ENCODE peak calls at places on chromosome 21, in seven cellular contexts. H is OCI-LY7, P is MM.1S, M is fibroblast of lung, C is GM23248, B is HepG2, G is endothelial cell of umbilical vein. A is an unnamed sample.

GRCh38 chr21:14215971-14216621 is at the start of gene RBM11:
- DNase-seq in P (peak; percentile 83), M (peak; percentile 16), B (peak; percentile 5), C (peak; percentile 65), G (peak; percentile 8), H (peak; percentile 82), A (peak; percentile 69)

GRCh38 chr21:31945576-31945975 is 72.8 kb downstream of the HUNK start:
- DNase-seq in H (no peak), B (no peak), P (no peak), M (peak; percentile 94), C (peak; percentile 81), G (no peak), A (no peak)

GRCh38 chr21:23574932-23575331 is 2032.3 kb downstream of the MRPL39 start:
- DNase-seq in C (no peak), H (no peak), G (no peak), M (no peak), B (no peak), P (no peak), A (no peak)

GRCh38 chr21:46456750-46457149 is 1.9 kb upstream of the DIP2A start:
- DNase-seq in M (no peak), H (no peak), G (no peak), C (no peak), B (no peak), P (no peak), A (no peak)

GRCh38 chr21:34526618-34527290 is 14.7 kb upstream of the KCNE1 start:
- DNase-seq in C (peak; percentile 99), P (peak; percentile 80), G (peak; percentile 99), B (peak; percentile 96), M (peak; percentile 100), H (no peak), A (peak; percentile 95)

GRCh38 chr21:22597660-22598255 is 1599.5 kb downstream of the NCAM2 start:
- DNase-seq in H (no peak), P (no peak), M (no peak), C (no peak), B (no peak), G (no peak), A (no peak)

GRCh38 chr21:32198369-32198768 is 80.5 kb downstream of the MIS18A start:
- DNase-seq in P (no peak), H (no peak), G (no peak), M (no peak), C (no peak), B (no peak), A (no peak)

GRCh38 chr21:39562791-39563770 is 49.7 kb upstream of the B3GALT5 start:
- DNase-seq in P (no peak), G (no peak), H (no peak), C (peak; percentile 1), B (no peak), M (no peak), A (no peak)

GRCh38 chr21:34544032-34544496 is 32.1 kb upstream of the KCNE1 start:
- DNase-seq in B (peak; percentile 88), M (peak; percentile 69), P (peak; percentile 99), C (peak; percentile 78), H (peak; percentile 77), G (peak; percentile 79), A (peak; percentile 57)

GRCh38 chr21:15526793-15527192 is 203.0 kb upstream of the USP25 start:
- DNase-seq in G (no peak), B (no peak), C (no peak), M (no peak), P (no peak), H (no peak), A (no peak)

GRCh38 chr21:34065015-34065414 is 8.4 kb upstream of the MRPS6 start:
- DNase-seq in C (peak; percentile 22), M (no peak), P (no peak), B (no peak), H (no peak), G (no peak), A (no peak)

GRCh38 chr21:17542371-17542992 is 29.6 kb downstream of the CXADR start:
- DNase-seq in C (no peak), G (peak; percentile 54), M (peak; percentile 62), B (peak; percentile 94), P (no peak), H (no peak), A (no peak)

GRCh38 chr21:8992731-8993174 is 1528.6 kb upstream of the TPTE start:
- DNase-seq in P (no peak), C (no peak), H (no peak), G (peak; percentile 17), M (no peak), B (peak; percentile 95), A (peak; percentile 66)

GRCh38 chr21:16534408-16535099 is 804.8 kb downstream of the USP25 start:
- DNase-seq in M (peak; percentile 87), C (peak; percentile 76), P (no peak), G (peak; percentile 82), B (no peak), H (no peak), A (no peak)

GRCh38 chr21:15659768-15660423 is 69.9 kb upstream of the USP25 start:
- DNase-seq in H (no peak), B (peak; percentile 42), P (no peak), C (no peak), G (no peak), M (no peak), A (no peak)

GRCh38 chr21:37514038-37514665 is 147.6 kb downstream of the DYRK1A start:
- DNase-seq in B (no peak), P (no peak), M (no peak), H (no peak), C (no peak), G (no peak), A (no peak)

GRCh38 chr21:31161157-31161556 is 122.9 kb upstream of the KRTAP19-8 start:
- DNase-seq in G (no peak), M (peak; percentile 6), H (no peak), P (no peak), B (no peak), C (peak; percentile 87), A (no peak)

GRCh38 chr21:40652436-40652835 is 194.5 kb downstream of the DSCAM start:
- DNase-seq in G (no peak), M (no peak), P (no peak), H (no peak), B (no peak), C (no peak), A (no peak)
- H3K4me1 ChIP-seq in G (no peaks in the 10 kb centered on the region), M (no peaks in the 10 kb centered on the region), P (no peaks in the 10 kb centered on the region), H (no peaks in the 10 kb centered on the region), B (no peaks in the 10 kb centered on the region), C (no peaks in the 10 kb centered on the region), A (no peaks in the 10 kb centered on the region)

GRCh38 chr21:25733859-25734653 is 648 bp downstream of the ATP5PF start:
- DNase-seq in M (peak; percentile 39), H (peak; percentile 43), P (peak; percentile 41), C (peak; percentile 75), G (peak; percentile 49), B (peak; percentile 62), A (peak; percentile 50)
- H3K79me2 ChIP-seq in M (peaks cover 61% of the 10 kb centered on the region), H (peaks cover 89% of the 10 kb centered on the region), P (peaks cover 88% of the 10 kb centered on the region), C (peaks cover 89% of the 10 kb centered on the region), G (peaks cover 61% of the 10 kb centered on the region), B (peaks cover 68% of the 10 kb centered on the region), A (peaks cover 86% of the 10 kb centered on the region)

DNA sequence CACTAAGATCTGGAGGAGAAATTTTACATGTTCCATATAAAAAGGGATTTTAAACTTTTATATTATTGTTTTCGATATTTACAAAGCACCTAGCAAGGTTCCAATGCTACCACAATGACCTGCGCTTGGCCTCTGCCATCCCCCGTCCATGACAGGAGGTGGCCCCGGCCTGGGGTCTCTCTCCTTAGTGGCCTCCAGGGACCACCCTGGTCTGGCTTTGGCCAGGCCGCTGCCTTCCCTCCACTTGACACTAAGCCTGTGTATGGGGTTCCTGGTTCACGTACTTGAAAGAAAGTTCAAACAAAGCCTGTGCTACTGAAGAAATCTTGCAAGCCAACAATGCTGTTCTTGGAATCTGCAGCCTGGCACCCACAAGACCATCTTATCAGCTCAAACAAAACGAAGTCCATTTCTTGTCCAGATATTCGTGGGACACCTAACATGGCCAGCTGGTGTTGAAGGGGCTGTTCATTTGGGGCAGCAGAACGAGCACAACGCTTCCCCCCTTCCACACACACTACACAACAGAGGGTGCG is 12.8 kb downstream of the PRDM15 start:
- DNase-seq in G (no peak), B (no peak), P (no peak), M (no peak), C (no peak), H (no peak), A (no peak)
- H3K4me3 ChIP-seq in G (no peak overlapping the region), B (no peak overlapping the region), P (no peak overlapping the region), M (no peak overlapping the region), C (no peak overlapping the region), H (peak overlapping the region; percentile 26), A (no peak overlapping the region)

DNA sequence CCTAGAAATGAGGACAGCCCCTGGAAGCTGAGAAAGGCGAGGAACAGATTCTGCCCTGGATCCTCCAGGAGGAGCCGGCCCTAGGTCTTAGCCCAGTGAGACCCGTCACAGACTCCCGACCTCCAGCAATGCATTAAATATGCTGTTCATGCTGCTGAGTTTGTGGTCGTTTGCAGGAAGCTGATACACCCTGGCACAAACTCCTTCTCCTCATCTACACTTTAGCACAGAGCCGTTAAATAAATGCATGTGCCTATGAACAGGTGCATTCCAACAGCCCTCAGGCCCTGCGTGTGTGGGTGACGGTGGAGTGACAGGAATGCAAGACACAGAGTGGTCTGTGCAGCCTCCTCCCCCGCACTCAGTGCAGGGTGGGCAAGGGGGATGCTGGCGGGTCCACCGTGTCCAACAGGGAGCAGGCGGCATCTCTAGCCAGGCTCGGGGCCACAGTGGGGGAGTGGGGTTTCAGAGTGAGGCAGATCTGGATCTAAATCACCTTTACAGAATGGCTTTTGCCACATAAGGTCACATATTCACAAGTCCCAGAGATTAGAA is 106.6 kb upstream of the TMPRSS2 start:
- DNase-seq in B (no peak), M (no peak), P (no peak), G (no peak), C (no peak), H (no peak), A (no peak)
- H3K4me1 ChIP-seq in B (peaks cover 11% of the 10 kb centered on the region), M (peaks cover 21% of the 10 kb centered on the region), P (peaks cover 11% of the 10 kb centered on the region), G (no peaks in the 10 kb centered on the region), C (peaks cover 40% of the 10 kb centered on the region), H (peaks cover 8% of the 10 kb centered on the region), A (peaks cover 35% of the 10 kb centered on the region)

A was measured in osteoblast.